ENCODE peak calls at places on chromosome 5, in four cellular contexts. One of them, this sample, is unnamed.

GRCh38 chr5:171542504-171543150 is 123.2 kb downstream of the FGF18 start:
- DNase-seq in epithelial cell of esophagus: no peak
- DNase-seq in choroid plexus epithelial cell: no peak
- DNase-seq in stimulated activated naive CD8-positive, alpha-beta T cell treated with anti-CD3 and anti-CD28 coated beads, Interleukin-15, Interleukin-2, amounts not matched to agents 100 U/mL and 50 U/mL, for 24 hours: no peak
- DNase-seq in this sample: no peak

GRCh38 chr5:118775790-118776499 is 212.4 kb downstream of the DTWD2 start:
- DNase-seq in choroid plexus epithelial cell: no peak
- DNase-seq in epithelial cell of esophagus: no peak
- DNase-seq in stimulated activated naive CD8-positive, alpha-beta T cell treated with anti-CD3 and anti-CD28 coated beads, Interleukin-15, Interleukin-2, amounts not matched to agents 100 U/mL and 50 U/mL, for 24 hours: no peak
- DNase-seq in this sample: no peak

GRCh38 chr5:77312411-77312810 is 101.9 kb downstream of the PDE8B start:
- DNase-seq in stimulated activated naive CD8-positive, alpha-beta T cell treated with anti-CD3 and anti-CD28 coated beads, Interleukin-15, Interleukin-2, amounts not matched to agents 100 U/mL and 50 U/mL, for 24 hours: no peak
- DNase-seq in choroid plexus epithelial cell: peak; percentile 80
- DNase-seq in epithelial cell of esophagus: peak; percentile 48
- DNase-seq in this sample: no peak

GRCh38 chr5:159051431-159052281 is 48.1 kb downstream of the EBF1 start:
- DNase-seq in epithelial cell of esophagus: peak; percentile 6
- DNase-seq in stimulated activated naive CD8-positive, alpha-beta T cell treated with anti-CD3 and anti-CD28 coated beads, Interleukin-15, Interleukin-2, amounts not matched to agents 100 U/mL and 50 U/mL, for 24 hours: peak; percentile 27
- DNase-seq in choroid plexus epithelial cell: peak; percentile 51
- DNase-seq in this sample: peak; percentile 15

GRCh38 chr5:380701-381309 is 59.3 kb downstream of the AHRR start:
- DNase-seq in choroid plexus epithelial cell: no peak
- DNase-seq in epithelial cell of esophagus: peak; percentile 18
- DNase-seq in stimulated activated naive CD8-positive, alpha-beta T cell treated with anti-CD3 and anti-CD28 coated beads, Interleukin-15, Interleukin-2, amounts not matched to agents 100 U/mL and 50 U/mL, for 24 hours: no peak
- DNase-seq in this sample: peak; percentile 5

GRCh38 chr5:131148835-131149234 is 16.2 kb downstream of the HINT1 start:
- DNase-seq in epithelial cell of esophagus: no peak
- DNase-seq in stimulated activated naive CD8-positive, alpha-beta T cell treated with anti-CD3 and anti-CD28 coated beads, Interleukin-15, Interleukin-2, amounts not matched to agents 100 U/mL and 50 U/mL, for 24 hours: no peak
- DNase-seq in choroid plexus epithelial cell: no peak
- DNase-seq in this sample: no peak

GRCh38 chr5:159448-160172 is 31.7 kb upstream of the LRRC14B start:
- DNase-seq in stimulated activated naive CD8-positive, alpha-beta T cell treated with anti-CD3 and anti-CD28 coated beads, Interleukin-15, Interleukin-2, amounts not matched to agents 100 U/mL and 50 U/mL, for 24 hours: no peak
- DNase-seq in choroid plexus epithelial cell: peak; percentile 64
- DNase-seq in epithelial cell of esophagus: no peak
- DNase-seq in this sample: no peak

GRCh38 chr5:135678640-135679268 is 100.0 kb upstream of the CXCL14 start:
- DNase-seq in stimulated activated naive CD8-positive, alpha-beta T cell treated with anti-CD3 and anti-CD28 coated beads, Interleukin-15, Interleukin-2, amounts not matched to agents 100 U/mL and 50 U/mL, for 24 hours: no peak
- DNase-seq in choroid plexus epithelial cell: no peak
- DNase-seq in epithelial cell of esophagus: peak; percentile 68
- DNase-seq in this sample: no peak

GRCh38 chr5:154783774-154784460 is 28.7 kb downstream of the LARP1 start:
- DNase-seq in epithelial cell of esophagus: no peak
- DNase-seq in stimulated activated naive CD8-positive, alpha-beta T cell treated with anti-CD3 and anti-CD28 coated beads, Interleukin-15, Interleukin-2, amounts not matched to agents 100 U/mL and 50 U/mL, for 24 hours: peak; percentile 8
- DNase-seq in choroid plexus epithelial cell: peak; percentile 37
- DNase-seq in this sample: no peak

GRCh38 chr5:138874771-138875628 is at the start of gene LRRTM2:
- DNase-seq in stimulated activated naive CD8-positive, alpha-beta T cell treated with anti-CD3 and anti-CD28 coated beads, Interleukin-15, Interleukin-2, amounts not matched to agents 100 U/mL and 50 U/mL, for 24 hours: no peak
- DNase-seq in choroid plexus epithelial cell: peak; percentile 77
- DNase-seq in epithelial cell of esophagus: peak; percentile 71
- DNase-seq in this sample: no peak

GRCh38 chr5:52661903-52662302 is 125.8 kb upstream of the ITGA1 start:
- DNase-seq in stimulated activated naive CD8-positive, alpha-beta T cell treated with anti-CD3 and anti-CD28 coated beads, Interleukin-15, Interleukin-2, amounts not matched to agents 100 U/mL and 50 U/mL, for 24 hours: no peak
- DNase-seq in epithelial cell of esophagus: no peak
- DNase-seq in choroid plexus epithelial cell: peak; percentile 33
- DNase-seq in this sample: no peak

GRCh38 chr5:139413963-139414362 is 10.1 kb upstream of the SPATA24 start:
- DNase-seq in choroid plexus epithelial cell: no peak
- DNase-seq in stimulated activated naive CD8-positive, alpha-beta T cell treated with anti-CD3 and anti-CD28 coated beads, Interleukin-15, Interleukin-2, amounts not matched to agents 100 U/mL and 50 U/mL, for 24 hours: peak; percentile 17
- DNase-seq in epithelial cell of esophagus: no peak
- DNase-seq in this sample: peak; percentile 62

GRCh38 chr5:139698461-139699146 is 50.5 kb downstream of the CXXC5 start:
- DNase-seq in epithelial cell of esophagus: peak; percentile 57
- DNase-seq in stimulated activated naive CD8-positive, alpha-beta T cell treated with anti-CD3 and anti-CD28 coated beads, Interleukin-15, Interleukin-2, amounts not matched to agents 100 U/mL and 50 U/mL, for 24 hours: no peak
- DNase-seq in choroid plexus epithelial cell: peak; percentile 73
- DNase-seq in this sample: no peak

GRCh38 chr5:58752030-58752429 is 169.2 kb downstream of the RAB3C start:
- DNase-seq in choroid plexus epithelial cell: no peak
- DNase-seq in stimulated activated naive CD8-positive, alpha-beta T cell treated with anti-CD3 and anti-CD28 coated beads, Interleukin-15, Interleukin-2, amounts not matched to agents 100 U/mL and 50 U/mL, for 24 hours: no peak
- DNase-seq in epithelial cell of esophagus: no peak
- DNase-seq in this sample: no peak

GRCh38 chr5:1929108-1929991 is 46.6 kb upstream of the IRX4 start:
- DNase-seq in stimulated activated naive CD8-positive, alpha-beta T cell treated with anti-CD3 and anti-CD28 coated beads, Interleukin-15, Interleukin-2, amounts not matched to agents 100 U/mL and 50 U/mL, for 24 hours: no peak
- DNase-seq in epithelial cell of esophagus: no peak
- DNase-seq in choroid plexus epithelial cell: no peak
- DNase-seq in this sample: no peak

GRCh38 chr5:133610489-133611356 is 1.6 kb downstream of the FSTL4 start:
- DNase-seq in choroid plexus epithelial cell: peak; percentile 41
- DNase-seq in stimulated activated naive CD8-positive, alpha-beta T cell treated with anti-CD3 and anti-CD28 coated beads, Interleukin-15, Interleukin-2, amounts not matched to agents 100 U/mL and 50 U/mL, for 24 hours: peak; percentile 57
- DNase-seq in epithelial cell of esophagus: peak; percentile 61
- DNase-seq in this sample: peak; percentile 67

GRCh38 chr5:96903300-96903699 is 27.0 kb downstream of the ERAP2 start:
- DNase-seq in stimulated activated naive CD8-positive, alpha-beta T cell treated with anti-CD3 and anti-CD28 coated beads, Interleukin-15, Interleukin-2, amounts not matched to agents 100 U/mL and 50 U/mL, for 24 hours: no peak
- DNase-seq in choroid plexus epithelial cell: no peak
- DNase-seq in epithelial cell of esophagus: peak; percentile 24
- DNase-seq in this sample: no peak

GRCh38 chr5:6638236-6638635 is 5.0 kb downstream of the SRD5A1 start:
- DNase-seq in stimulated activated naive CD8-positive, alpha-beta T cell treated with anti-CD3 and anti-CD28 coated beads, Interleukin-15, Interleukin-2, amounts not matched to agents 100 U/mL and 50 U/mL, for 24 hours: no peak
- DNase-seq in choroid plexus epithelial cell: no peak
- DNase-seq in epithelial cell of esophagus: peak; percentile 97
- DNase-seq in this sample: no peak

GRCh38 chr5:78003914-78004313 is 227.8 kb upstream of the TBCA start:
- DNase-seq in stimulated activated naive CD8-positive, alpha-beta T cell treated with anti-CD3 and anti-CD28 coated beads, Interleukin-15, Interleukin-2, amounts not matched to agents 100 U/mL and 50 U/mL, for 24 hours: no peak
- DNase-seq in epithelial cell of esophagus: no peak
- DNase-seq in choroid plexus epithelial cell: no peak
- DNase-seq in this sample: no peak

GRCh38 chr5:76371955-76372319 is 31.1 kb upstream of the IQGAP2 start:
- DNase-seq in stimulated activated naive CD8-positive, alpha-beta T cell treated with anti-CD3 and anti-CD28 coated beads, Interleukin-15, Interleukin-2, amounts not matched to agents 100 U/mL and 50 U/mL, for 24 hours: no peak
- DNase-seq in choroid plexus epithelial cell: peak; percentile 16
- DNase-seq in epithelial cell of esophagus: peak; percentile 42
- DNase-seq in this sample: no peak

GRCh38 chr5:88674262-88675158 is 208.5 kb downstream of the MEF2C start:
- DNase-seq in stimulated activated naive CD8-positive, alpha-beta T cell treated with anti-CD3 and anti-CD28 coated beads, Interleukin-15, Interleukin-2, amounts not matched to agents 100 U/mL and 50 U/mL, for 24 hours: peak; percentile 51
- DNase-seq in epithelial cell of esophagus: peak; percentile 26
- DNase-seq in choroid plexus epithelial cell: no peak
- DNase-seq in this sample: peak; percentile 62

GRCh38 chr5:14413331-14413750 is 168.3 kb upstream of the OTULINL start:
- DNase-seq in choroid plexus epithelial cell: peak; percentile 71
- DNase-seq in stimulated activated naive CD8-positive, alpha-beta T cell treated with anti-CD3 and anti-CD28 coated beads, Interleukin-15, Interleukin-2, amounts not matched to agents 100 U/mL and 50 U/mL, for 24 hours: peak; percentile 30
- DNase-seq in epithelial cell of esophagus: no peak
- DNase-seq in this sample: peak; percentile 71

GRCh38 chr5:17096975-17097695 is 120.3 kb upstream of the BASP1 start:
- DNase-seq in stimulated activated naive CD8-positive, alpha-beta T cell treated with anti-CD3 and anti-CD28 coated beads, Interleukin-15, Interleukin-2, amounts not matched to agents 100 U/mL and 50 U/mL, for 24 hours: no peak
- DNase-seq in epithelial cell of esophagus: peak; percentile 71
- DNase-seq in choroid plexus epithelial cell: peak; percentile 19
- DNase-seq in this sample: no peak

GRCh38 chr5:159103086-159103485 is 3.4 kb upstream of the EBF1 start:
- DNase-seq in choroid plexus epithelial cell: no peak
- DNase-seq in epithelial cell of esophagus: no peak
- DNase-seq in stimulated activated naive CD8-positive, alpha-beta T cell treated with anti-CD3 and anti-CD28 coated beads, Interleukin-15, Interleukin-2, amounts not matched to agents 100 U/mL and 50 U/mL, for 24 hours: no peak
- DNase-seq in this sample: no peak

GRCh38 chr5:54646285-54647101 is 128.9 kb downstream of the SNX18 start:
- DNase-seq in epithelial cell of esophagus: peak; percentile 65
- DNase-seq in choroid plexus epithelial cell: peak; percentile 97
- DNase-seq in stimulated activated naive CD8-positive, alpha-beta T cell treated with anti-CD3 and anti-CD28 coated beads, Interleukin-15, Interleukin-2, amounts not matched to agents 100 U/mL and 50 U/mL, for 24 hours: peak; percentile 76
- DNase-seq in this sample: peak; percentile 85

GRCh38 chr5:115838885-115839518 is 2.4 kb downstream of the ATG12 start:
- DNase-seq in epithelial cell of esophagus: peak; percentile 58
- DNase-seq in choroid plexus epithelial cell: peak; percentile 72
- DNase-seq in stimulated activated naive CD8-positive, alpha-beta T cell treated with anti-CD3 and anti-CD28 coated beads, Interleukin-15, Interleukin-2, amounts not matched to agents 100 U/mL and 50 U/mL, for 24 hours: peak; percentile 15
- DNase-seq in this sample: peak; percentile 43

GRCh38 chr5:31707294-31707693 is 68.4 kb downstream of the PDZD2 start:
- DNase-seq in choroid plexus epithelial cell: no peak
- DNase-seq in stimulated activated naive CD8-positive, alpha-beta T cell treated with anti-CD3 and anti-CD28 coated beads, Interleukin-15, Interleukin-2, amounts not matched to agents 100 U/mL and 50 U/mL, for 24 hours: no peak
- DNase-seq in epithelial cell of esophagus: peak; percentile 36
- DNase-seq in this sample: no peak

GRCh38 chr5:136810198-136810823 is 445.0 kb upstream of the TRPC7 start:
- DNase-seq in stimulated activated naive CD8-positive, alpha-beta T cell treated with anti-CD3 and anti-CD28 coated beads, Interleukin-15, Interleukin-2, amounts not matched to agents 100 U/mL and 50 U/mL, for 24 hours: no peak
- DNase-seq in epithelial cell of esophagus: peak; percentile 94
- DNase-seq in choroid plexus epithelial cell: no peak
- DNase-seq in this sample: no peak

GRCh38 chr5:123670981-123671557 is 159.1 kb downstream of the CSNK1G3 start:
- DNase-seq in epithelial cell of esophagus: peak; percentile 58
- DNase-seq in stimulated activated naive CD8-positive, alpha-beta T cell treated with anti-CD3 and anti-CD28 coated beads, Interleukin-15, Interleukin-2, amounts not matched to agents 100 U/mL and 50 U/mL, for 24 hours: peak; percentile 59
- DNase-seq in choroid plexus epithelial cell: peak; percentile 67
- DNase-seq in this sample: peak; percentile 50

GRCh38 chr5:98433673-98434072 is 339.8 kb upstream of the RGMB start:
- DNase-seq in epithelial cell of esophagus: peak; percentile 54
- DNase-seq in stimulated activated naive CD8-positive, alpha-beta T cell treated with anti-CD3 and anti-CD28 coated beads, Interleukin-15, Interleukin-2, amounts not matched to agents 100 U/mL and 50 U/mL, for 24 hours: no peak
- DNase-seq in choroid plexus epithelial cell: peak; percentile 61
- DNase-seq in this sample: no peak

GRCh38 chr5:68455216-68455615 is 239.7 kb downstream of the PIK3R1 start:
- DNase-seq in stimulated activated naive CD8-positive, alpha-beta T cell treated with anti-CD3 and anti-CD28 coated beads, Interleukin-15, Interleukin-2, amounts not matched to agents 100 U/mL and 50 U/mL, for 24 hours: no peak
- DNase-seq in choroid plexus epithelial cell: no peak
- DNase-seq in epithelial cell of esophagus: peak; percentile 27
- DNase-seq in this sample: no peak

This sample was measured in activated CD4-positive, alpha-beta memory T cell treated with anti-CD3 and anti-CD28 coated beads for 36 hours.